ENCODE peak calls at places on chromosome 21, in six cellular contexts. K is GM12878, G is A549, N is IMR-90, S is heart left ventricle, V is uterus. L is an unnamed sample. For H3K9me3, the result is how much of the 10 kb centered on the place peaks cover.

GRCh38 chr21:46542588-46543092 is 62.2 kb downstream of the S100B start:
- DNase-seq in V (no peak), N (no peak), G (no peak), K (no peak), S (no peak), L (no peak)

GRCh38 chr21:45466330-45467220 is 61.6 kb downstream of the COL18A1 start:
- DNase-seq in V (no peak), S (peak), G (no peak), N (no peak), K (no peak), L (peak)

GRCh38 chr21:16071761-16072160 is 342.0 kb downstream of the USP25 start:
- DNase-seq in S (no peak), G (no peak), V (no peak), K (no peak), N (no peak), L (no peak)

GRCh38 chr21:32226444-32226843 is 52.4 kb downstream of the MIS18A start:
- DNase-seq in K (no peak), N (no peak), S (no peak), G (no peak), V (no peak), L (no peak)

GRCh38 chr21:32459972-32460371 is 47.5 kb downstream of the EVA1C start:
- DNase-seq in N (peak), K (no peak), V (no peak), S (no peak), G (no peak), L (no peak)

GRCh38 chr21:32771134-32771523 is 426 bp downstream of the PAXBP1 start:
- DNase-seq in N (peak), S (peak), K (no peak), V (peak), G (peak), L (peak)

GRCh38 chr21:42677339-42678117 is 24.1 kb downstream of the PDE9A start:
- DNase-seq in K (no peak), N (peak), S (peak), G (no peak), V (no peak), L (peak)

GRCh38 chr21:41892726-41893125 is 13.6 kb upstream of the PRDM15 start:
- DNase-seq in K (no peak), N (no peak), V (no peak), S (no peak), G (no peak), L (no peak)

GRCh38 chr21:39052718-39053117 is 130.5 kb downstream of the PSMG1 start:
- DNase-seq in K (no peak), G (no peak), N (no peak), S (no peak), V (no peak), L (no peak)

GRCh38 chr21:33168886-33169285 is 60.9 kb upstream of the IFNAR2 start:
- DNase-seq in K (no peak), V (no peak), S (no peak), G (no peak), N (no peak), L (no peak)

GRCh38 chr21:31877558-31877957 is 4.7 kb downstream of the HUNK start:
- DNase-seq in G (no peak), K (no peak), S (no peak), V (no peak), N (no peak), L (no peak)

GRCh38 chr21:42221581-42222345 is 2.8 kb downstream of the ABCG1 start:
- DNase-seq in V (no peak), G (no peak), K (no peak), N (peak), S (no peak), L (no peak)

GRCh38 chr21:38942617-38943245 is 137.0 kb downstream of the ETS2 start:
- DNase-seq in G (no peak), K (no peak), N (no peak), S (no peak), V (no peak), L (no peak)

GRCh38 chr21:34198232-34199120 is 125.1 kb downstream of the MRPS6 start:
- DNase-seq in G (no peak), S (no peak), K (peak), N (no peak), V (no peak), L (no peak)

GRCh38 chr21:42199488-42200463 is 19.2 kb upstream of the ABCG1 start:
- DNase-seq in V (no peak), G (peak), N (peak), S (no peak), K (peak), L (no peak)

GRCh38 chr21:35097525-35097924 is 48.4 kb upstream of the RUNX1 start:
- DNase-seq in S (no peak), K (no peak), G (no peak), V (no peak), N (no peak), L (no peak)

GRCh38 chr21:36799869-36800268 is 101.0 kb downstream of the SIM2 start:
- DNase-seq in V (no peak), K (no peak), S (no peak), G (no peak), N (peak), L (no peak)

GRCh38 chr21:39114871-39115658 is 68.2 kb downstream of the PSMG1 start:
- DNase-seq in G (no peak), K (no peak), N (peak), V (no peak), S (no peak), L (no peak)

GRCh38 chr21:32807717-32808380 is 36.3 kb upstream of the PAXBP1 start:
- DNase-seq in K (no peak), N (peak), V (no peak), G (no peak), S (no peak), L (no peak)

GRCh38 chr21:41783476-41784150 is 16.8 kb upstream of the RIPK4 start:
- DNase-seq in G (peak), K (no peak), N (no peak), V (no peak), S (no peak), L (no peak)

GRCh38 chr21:45329261-45330074 is 41.8 kb upstream of the POFUT2 start:
- DNase-seq in S (peak), K (no peak), N (no peak), V (no peak), G (peak), L (peak)

GRCh38 chr21:42533306-42533962 is 19.8 kb downstream of the SLC37A1 start:
- DNase-seq in S (no peak), K (no peak), G (no peak), N (no peak), V (no peak), L (no peak)

GRCh38 chr21:45974073-45975016 is 7.2 kb upstream of the COL6A1 start:
- DNase-seq in S (peak), G (no peak), N (peak), V (peak), K (no peak), L (no peak)

GRCh38 chr21:17461014-17461413 is 51.8 kb upstream of the CXADR start:
- DNase-seq in K (no peak), V (peak), N (peak), S (no peak), G (peak), L (no peak)

DNA sequence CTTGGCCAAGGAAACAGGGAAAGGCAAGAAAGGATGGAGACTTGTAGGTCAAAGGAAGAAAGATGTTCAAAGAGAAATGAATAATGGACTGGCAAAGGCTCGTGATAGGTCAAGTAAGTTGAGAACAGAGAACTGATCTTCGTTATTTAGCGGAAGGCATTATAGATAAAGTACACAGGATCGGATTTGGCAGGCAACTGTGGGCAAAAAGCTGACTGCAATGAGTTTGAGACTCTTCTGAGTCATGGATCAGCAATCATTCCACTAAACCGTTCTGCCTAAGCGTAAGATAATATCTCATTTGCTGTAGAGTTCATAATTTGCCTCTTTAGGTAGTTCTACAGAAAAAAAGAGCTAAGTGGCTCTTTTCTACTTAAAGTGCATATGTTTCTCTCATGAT is 34.1 kb downstream of the KRTAP21-3 start:
- DNase-seq in V (no peak), N (no peak), K (no peak), S (no peak), G (no peak), L (no peak)
- H3K9me3 ChIP-seq in V (under half), N (under half), K (under half), S (under half), G (under half), L (under half)

DNA sequence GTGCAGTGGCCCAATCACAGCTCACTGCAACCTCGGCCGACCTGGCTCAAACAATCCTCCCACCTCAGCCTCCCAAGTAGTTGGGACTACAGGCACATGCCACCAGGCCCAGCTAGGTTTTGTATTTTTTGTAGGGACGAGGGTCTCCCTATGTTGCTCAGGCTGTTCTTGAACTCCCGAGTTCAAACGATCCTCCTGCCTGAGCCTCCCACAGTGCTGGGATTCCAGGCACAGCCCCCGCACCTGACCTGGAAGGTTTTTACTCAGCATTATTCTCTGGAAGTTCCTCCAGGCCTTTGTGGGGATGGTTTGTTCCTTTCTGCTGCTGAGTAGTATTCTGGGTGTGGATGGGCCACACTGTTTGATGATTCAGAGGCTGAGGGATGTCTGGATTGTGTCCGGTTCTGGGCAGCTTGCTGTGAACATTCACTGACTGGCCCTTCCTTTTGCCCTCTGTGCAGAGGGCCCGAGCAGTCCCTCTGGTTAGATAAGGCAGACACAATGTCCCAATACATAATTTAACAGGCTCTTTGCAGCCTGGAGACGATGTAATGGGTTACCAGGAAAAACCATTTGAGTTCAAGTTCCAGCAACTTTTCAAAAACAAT is 6.0 kb upstream of the TRAPPC10 start:
- DNase-seq in V (peak), K (no peak), N (peak), S (no peak), G (peak), L (no peak)
- TF ChIP-seq POLR2A in V (no peak), K (no peak), N (no peak), S (no peak), G (no peak), L (no peak)

DNA sequence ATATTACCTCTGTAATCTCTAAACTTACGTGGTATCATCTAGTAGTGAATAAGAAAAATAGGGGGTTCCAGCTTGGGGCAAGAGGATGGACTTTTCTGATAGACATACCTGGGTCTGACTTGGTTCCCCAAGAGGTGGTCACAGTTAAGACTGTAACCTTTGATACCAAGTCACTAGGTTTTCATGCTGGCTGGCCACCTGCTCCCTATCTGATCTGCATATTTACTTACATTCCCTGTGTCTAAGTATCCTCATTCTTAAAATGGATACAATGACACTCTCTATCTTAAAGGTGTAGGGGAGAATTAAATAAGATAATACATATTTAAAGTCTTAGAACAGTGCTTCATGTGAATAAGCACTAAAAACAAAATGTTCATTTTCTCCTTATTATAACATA is 312.1 kb downstream of the DSCAM start:
- DNase-seq in K (no peak), S (no peak), G (no peak), N (no peak), V (no peak), L (no peak)
- H3K9me3 ChIP-seq in K (under half), S (under half), G (under half), N (under half), V (under half), L (under half)

DNA sequence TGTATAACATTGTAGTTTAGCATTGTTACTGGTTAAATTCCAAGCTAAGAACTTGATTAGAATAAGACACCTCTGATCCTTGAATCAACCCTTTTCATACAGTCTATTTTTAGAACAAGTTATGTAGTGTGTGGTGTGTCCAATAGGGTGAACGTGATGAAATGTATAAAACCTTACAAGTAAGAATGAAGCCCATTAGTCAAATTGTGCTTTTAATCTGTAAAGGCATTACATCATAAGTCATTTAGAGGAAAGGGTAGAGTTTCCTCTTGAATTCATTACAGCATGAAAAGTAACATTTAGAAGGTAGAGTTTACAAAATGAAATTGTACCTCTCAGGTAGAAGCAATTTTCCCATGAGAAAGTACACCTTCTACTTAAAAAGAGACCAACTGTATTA is 479.2 kb downstream of the LTN1 start:
- DNase-seq in K (no peak), S (no peak), V (no peak), N (peak), G (no peak), L (no peak)
- TF ChIP-seq POLR2A in K (no peak), S (no peak), V (no peak), N (no peak), G (no peak), L (no peak)

DNA sequence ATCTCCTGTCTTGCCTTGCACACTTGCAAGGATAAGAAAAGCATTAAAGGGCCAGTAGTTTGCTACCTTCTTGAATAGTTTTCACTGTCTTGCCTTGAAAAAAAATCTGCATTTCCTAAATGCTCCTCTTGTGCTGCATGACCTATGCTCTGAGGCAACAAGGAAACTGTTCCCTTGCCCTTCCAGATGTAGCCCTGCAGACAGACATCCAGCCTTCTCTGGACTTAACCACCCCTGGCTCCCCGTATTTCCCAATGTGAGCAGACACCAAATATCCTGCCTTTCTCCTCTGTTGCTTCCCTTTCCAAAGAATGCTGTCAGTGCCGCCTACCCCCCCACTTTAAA is 177.6 kb downstream of the GABPA start:
- DNase-seq in K (no peak), V (no peak), N (no peak), S (no peak), G (no peak), L (no peak)
- H3K9me3 ChIP-seq in K (under half), V (under half), N (under half), S (under half), G (under half), L (under half)

DNA sequence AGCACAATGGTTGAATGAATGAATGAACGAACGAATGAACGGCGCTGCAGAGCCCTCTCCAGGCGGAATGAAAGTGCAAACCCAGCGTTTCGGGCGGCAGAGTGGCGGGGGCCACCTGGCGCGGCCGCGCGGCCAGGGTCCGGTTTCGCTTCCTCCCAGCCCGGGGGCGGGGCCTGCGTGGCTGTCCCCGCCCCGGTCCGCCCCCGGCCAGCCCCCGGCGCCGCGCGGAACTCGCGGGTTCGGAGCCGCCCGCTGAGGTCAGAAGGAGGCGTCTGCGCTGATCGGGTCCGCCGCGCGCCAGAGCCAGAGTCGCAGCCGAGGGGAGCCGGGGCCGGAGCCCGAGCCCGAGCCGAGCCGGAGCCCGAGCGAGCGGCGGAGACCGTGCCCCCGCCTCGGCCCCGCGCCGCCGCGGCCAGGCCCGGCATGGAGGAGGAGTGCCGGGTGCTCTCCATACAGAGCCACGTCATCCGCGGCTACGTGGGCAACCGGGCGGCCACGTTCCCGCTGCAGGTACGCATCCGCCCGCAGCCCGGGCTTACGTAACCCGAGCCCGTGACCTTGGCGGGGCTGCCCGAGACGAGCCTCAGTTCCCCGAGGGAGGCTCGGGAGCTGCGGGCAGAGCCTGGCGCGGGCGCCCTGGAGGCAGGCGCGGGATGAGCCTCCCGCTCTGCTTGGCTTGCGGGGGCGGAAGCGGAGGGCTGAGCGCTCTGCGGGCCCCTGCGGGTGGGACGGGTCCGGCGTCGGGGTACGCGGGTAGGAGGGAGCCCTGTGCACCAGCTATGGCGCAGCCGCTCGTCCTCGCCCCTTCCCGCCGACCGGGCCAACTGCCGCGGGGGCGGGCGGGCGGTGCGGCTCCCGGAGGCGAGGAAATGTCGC is at the start of gene PDXK:
- DNase-seq in G (peak), V (peak), S (peak), K (peak), N (peak), L (peak)
- TF ChIP-seq POLR2A in G (peak), V (peak), S (no peak), K (peak), N (peak), L (peak)

GRCh38 chr21:18602711-18603110 is 199.1 kb upstream of the TMPRSS15 start:
- DNase-seq in V (no peak), S (no peak), N (no peak), K (no peak), G (no peak), L (no peak)

GRCh38 chr21:18603246-18603645 is 199.7 kb upstream of the TMPRSS15 start:
- DNase-seq in N (no peak), K (no peak), G (no peak), V (no peak), S (no peak), L (no peak)

GRCh38 chr21:18608226-18608625 is 204.6 kb upstream of the TMPRSS15 start:
- DNase-seq in G (no peak), N (no peak), K (no peak), S (no peak), V (no peak), L (no peak)
- H3K9me3 ChIP-seq in G (under half), N (under half), K (under half), S (under half), V (under half), L (under half)

GRCh38 chr21:14542638-14543037 is 3.5 kb downstream of the SAMSN1 start:
- DNase-seq in S (no peak), K (no peak), N (no peak), G (no peak), V (no peak), L (no peak)

GRCh38 chr21:14543983-14544382 is 2.1 kb downstream of the SAMSN1 start:
- DNase-seq in V (no peak), G (no peak), K (no peak), S (no peak), N (no peak), L (no peak)

GRCh38 chr21:14545906-14546480 is at the start of gene SAMSN1:
- DNase-seq in K (peak), V (no peak), G (no peak), S (no peak), N (no peak), L (peak)

GRCh38 chr21:14538477-14538876 is 7.6 kb downstream of the SAMSN1 start:
- DNase-seq in N (no peak), K (no peak), S (no peak), V (no peak), G (no peak), L (no peak)

GRCh38 chr21:14541840-14542495 is 4.1 kb downstream of the SAMSN1 start:
- DNase-seq in S (no peak), V (no peak), G (no peak), N (no peak), K (no peak), L (no peak)
- TF ChIP-seq POLR2A in S (no peak), V (no peak), G (no peak), N (no peak), K (no peak), L (no peak)